ENCODE peak calls at places on chromosomes 16 and 17, in eight cellular contexts. X, I, D, A, N, O, H and W are unnamed samples.

GRCh38 chr16:78125112-78125844 is 25.8 kb downstream of the WWOX start:
- DNase-seq in X (no peak), I (no peak), D (no peak), A (no peak), N (no peak), O (no peak), H (no peak), W (no peak)

GRCh38 chr17:79919862-79920720 is 80.9 kb upstream of the CBX4 start:
- DNase-seq in X (no peak), I (no peak), D (no peak), A (no peak), N (no peak), O (no peak), H (no peak), W (no peak)

GRCh38 chr17:64174686-64175456 is 44.9 kb upstream of the ERN1 start:
- DNase-seq in X (no peak), I (peak), D (peak), A (peak), N (peak), O (no peak), H (peak), W (peak)

GRCh38 chr17:30321314-30321713 is 12.5 kb downstream of the TMIGD1 start:
- DNase-seq in X (no peak), I (no peak), D (no peak), A (no peak), N (no peak), O (no peak), H (no peak), W (no peak)

GRCh38 chr17:13420294-13421277 is 181.1 kb downstream of the HS3ST3A1 start:
- DNase-seq in X (no peak), I (no peak), D (no peak), A (peak), N (peak), O (no peak), H (peak), W (no peak)

GRCh38 chr16:88365244-88365865 is 17.4 kb upstream of the ZNF469 start:
- DNase-seq in X (no peak), I (no peak), D (no peak), A (no peak), N (no peak), O (no peak), H (no peak), W (no peak)

GRCh38 chr16:83973581-83974385 is 5.7 kb downstream of the NECAB2 start:
- DNase-seq in X (no peak), I (no peak), D (no peak), A (no peak), N (no peak), O (no peak), H (no peak), W (no peak)

GRCh38 chr16:56643080-56643778 is 4.8 kb downstream of the MT1A start:
- DNase-seq in X (peak), I (no peak), D (peak), A (peak), N (peak), O (peak), H (peak), W (no peak)

GRCh38 chr17:3911271-3912053 is 4.8 kb downstream of the P2RX1 start:
- DNase-seq in X (peak), I (no peak), D (no peak), A (no peak), N (no peak), O (no peak), H (no peak), W (no peak)

GRCh38 chr16:82776466-82777146 is 149.8 kb downstream of the CDH13 start:
- DNase-seq in X (no peak), I (no peak), D (no peak), A (no peak), N (no peak), O (no peak), H (no peak), W (no peak)

GRCh38 chr16:30609928-30610839 is at the start of gene ZNF689:
- DNase-seq in X (peak), I (peak), D (peak), A (peak), N (peak), O (peak), H (peak), W (peak)

GRCh38 chr17:35726609-35727460 is 4.6 kb upstream of the RASL10B start:
- DNase-seq in X (no peak), I (peak), D (peak), A (peak), N (peak), O (peak), H (peak), W (peak)

GRCh38 chr17:32520737-32521399 is 34.1 kb downstream of the CDK5R1 start:
- DNase-seq in X (no peak), I (no peak), D (no peak), A (no peak), N (no peak), O (no peak), H (no peak), W (no peak)

GRCh38 chr17:32519769-32520701 is 33.2 kb downstream of the CDK5R1 start:
- DNase-seq in X (no peak), I (no peak), D (no peak), A (peak), N (peak), O (no peak), H (no peak), W (no peak)

GRCh38 chr17:32523827-32524552 is 37.2 kb downstream of the CDK5R1 start:
- DNase-seq in X (no peak), I (no peak), D (no peak), A (no peak), N (no peak), O (no peak), H (no peak), W (no peak)

GRCh38 chr17:32525116-32525515 is 38.3 kb downstream of the CDK5R1 start:
- DNase-seq in X (no peak), I (peak), D (no peak), A (peak), N (peak), O (no peak), H (no peak), W (no peak)

GRCh38 chr17:32523017-32523680 is 36.4 kb downstream of the CDK5R1 start:
- DNase-seq in X (no peak), I (no peak), D (no peak), A (no peak), N (no peak), O (no peak), H (no peak), W (no peak)
- TF ChIP-seq CTCF in X (no peak), I (no peak), D (no peak), A (no peak), N (no peak), O (no peak), H (no peak), W (no peak)

DNA sequence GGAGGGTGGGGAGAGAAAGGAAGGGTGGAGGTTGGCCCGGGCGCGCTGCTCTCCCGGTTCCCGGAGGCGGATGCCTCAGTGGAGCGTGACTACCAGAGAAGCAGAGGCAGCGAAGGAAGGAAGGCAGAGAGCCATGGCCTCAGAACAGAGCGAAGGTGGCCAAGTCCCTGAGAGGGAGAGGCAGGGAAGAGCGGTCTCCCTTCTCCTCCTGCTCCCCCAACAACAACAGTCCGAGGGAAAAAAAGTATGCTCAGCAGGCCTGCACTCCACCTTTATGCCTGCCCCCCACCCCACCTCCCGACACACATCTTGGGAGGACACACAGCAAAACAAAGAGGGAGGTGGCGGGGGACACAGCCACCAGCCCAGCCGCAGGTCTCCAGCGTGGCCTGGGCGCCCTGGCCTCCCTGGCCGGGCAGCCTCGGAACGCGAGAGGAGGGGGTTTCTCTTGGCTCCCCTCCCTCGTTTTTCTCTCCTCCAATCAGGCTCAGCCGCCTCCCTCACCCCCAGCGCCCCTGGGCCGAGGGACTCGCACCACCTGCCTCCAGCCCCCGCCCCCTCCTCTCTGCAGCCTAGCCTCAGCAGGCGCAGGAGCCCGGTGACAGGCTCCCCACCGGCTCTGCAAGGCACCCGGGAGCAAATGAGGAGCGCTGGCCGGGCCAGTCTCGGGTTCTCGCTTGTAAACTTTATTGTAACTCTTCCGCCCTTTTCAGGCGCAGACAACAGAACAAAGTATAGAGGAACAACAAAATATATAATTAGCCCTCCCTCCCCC is 1.1 kb upstream of the HOXB7 start:
- DNase-seq in X (no peak), I (no peak), D (no peak), A (no peak), N (no peak), O (no peak), H (no peak), W (no peak)
- H3K4me3 ChIP-seq in X (peak), I (no peak), D (peak), A (no peak), N (peak), O (peak), H (no peak), W (peak)

GRCh38 chr17:48561894-48562810 is 16.0 kb downstream of the HOXB4 start:
- DNase-seq in X (no peak), I (no peak), D (no peak), A (no peak), N (no peak), O (no peak), H (no peak), W (no peak)
- TF ChIP-seq CTCF in X (no peak), I (peak), D (no peak), A (peak), N (peak), O (no peak), H (no peak), W (peak)

GRCh38 chr16:66872524-66872923 is 7.8 kb upstream of the PDP2 start:
- DNase-seq in X (no peak), I (no peak), D (no peak), A (no peak), N (peak), O (no peak), H (no peak), W (no peak)
- H3K4me3 ChIP-seq in X (peak), I (peak), D (peak), A (peak), N (peak), O (peak), H (no peak), W (peak)